ENCODE peak calls at places on chromosomes 3 and 15, in six cellular contexts. Z is heart left ventricle, G is OCI-LY7, W is cardiac muscle cell, Y is HCT116, M is body of pancreas. B is an unnamed sample.

GRCh38 chr3:151320131-151320530 is 3.5 kb upstream of the GPR87 start:
- DNase-seq in Z (no peak), G (no peak), W (no peak), Y (no peak), M (no peak), B (no peak)

GRCh38 chr3:11306815-11307589 is 34.8 kb downstream of the ATG7 start:
- DNase-seq in Z (no peak), G (no peak), W (peak), Y (no peak), M (no peak), B (no peak)

GRCh38 chr3:113051827-113052226 is 61.0 kb downstream of the GTPBP8 start:
- DNase-seq in Z (no peak), G (no peak), W (no peak), Y (no peak), M (no peak), B (no peak)

GRCh38 chr15:98425173-98425572 is 223.2 kb upstream of the IGF1R start:
- DNase-seq in Z (no peak), G (no peak), W (no peak), Y (no peak), M (no peak), B (no peak)

GRCh38 chr3:52225452-52226228 is at the start of gene TLR9:
- DNase-seq in Z (peak), G (peak), W (no peak), Y (no peak), M (no peak), B (no peak)

GRCh38 chr3:73383470-73384049 is 241.2 kb downstream of the PDZRN3 start:
- DNase-seq in Z (no peak), G (no peak), W (no peak), Y (no peak), M (no peak), B (no peak)

GRCh38 chr15:69869881-69870465 is 227.7 kb downstream of the TLE3 start:
- DNase-seq in Z (no peak), G (no peak), W (no peak), Y (no peak), M (no peak), B (no peak)

GRCh38 chr15:51752918-51753317 is 1.5 kb downstream of the TMOD2 start:
- DNase-seq in Z (no peak), G (no peak), W (no peak), Y (no peak), M (no peak), B (no peak)

GRCh38 chr3:62133015-62133414 is 240.3 kb downstream of the FEZF2 start:
- DNase-seq in Z (no peak), G (no peak), W (no peak), Y (no peak), M (no peak), B (no peak)

GRCh38 chr3:74532446-74532845 is 82.0 kb downstream of the CNTN3 start:
- DNase-seq in Z (no peak), G (no peak), W (no peak), Y (no peak), M (no peak), B (no peak)

GRCh38 chr15:71149645-71150557 is 34.6 kb downstream of the THSD4 start:
- DNase-seq in Z (peak), G (no peak), W (peak), Y (no peak), M (peak), B (no peak)

GRCh38 chr3:197168606-197169005 is 129.8 kb downstream of the DLG1 start:
- DNase-seq in Z (no peak), G (peak), W (no peak), Y (no peak), M (no peak), B (no peak)

GRCh38 chr15:85394552-85395333 is 14.3 kb downstream of the AKAP13 start:
- DNase-seq in Z (no peak), G (no peak), W (no peak), Y (no peak), M (no peak), B (no peak)

GRCh38 chr3:125128861-125129501 is 73.2 kb upstream of the HEG1 start:
- DNase-seq in Z (no peak), G (no peak), W (no peak), Y (no peak), M (peak), B (no peak)

GRCh38 chr3:14439501-14440167 is 37.2 kb downstream of the SLC6A6 start:
- DNase-seq in Z (peak), G (no peak), W (no peak), Y (no peak), M (peak), B (peak)

GRCh38 chr15:78620839-78621421 is at the start of gene CHRNA3:
- DNase-seq in Z (no peak), G (no peak), W (peak), Y (no peak), M (no peak), B (no peak)

DNA sequence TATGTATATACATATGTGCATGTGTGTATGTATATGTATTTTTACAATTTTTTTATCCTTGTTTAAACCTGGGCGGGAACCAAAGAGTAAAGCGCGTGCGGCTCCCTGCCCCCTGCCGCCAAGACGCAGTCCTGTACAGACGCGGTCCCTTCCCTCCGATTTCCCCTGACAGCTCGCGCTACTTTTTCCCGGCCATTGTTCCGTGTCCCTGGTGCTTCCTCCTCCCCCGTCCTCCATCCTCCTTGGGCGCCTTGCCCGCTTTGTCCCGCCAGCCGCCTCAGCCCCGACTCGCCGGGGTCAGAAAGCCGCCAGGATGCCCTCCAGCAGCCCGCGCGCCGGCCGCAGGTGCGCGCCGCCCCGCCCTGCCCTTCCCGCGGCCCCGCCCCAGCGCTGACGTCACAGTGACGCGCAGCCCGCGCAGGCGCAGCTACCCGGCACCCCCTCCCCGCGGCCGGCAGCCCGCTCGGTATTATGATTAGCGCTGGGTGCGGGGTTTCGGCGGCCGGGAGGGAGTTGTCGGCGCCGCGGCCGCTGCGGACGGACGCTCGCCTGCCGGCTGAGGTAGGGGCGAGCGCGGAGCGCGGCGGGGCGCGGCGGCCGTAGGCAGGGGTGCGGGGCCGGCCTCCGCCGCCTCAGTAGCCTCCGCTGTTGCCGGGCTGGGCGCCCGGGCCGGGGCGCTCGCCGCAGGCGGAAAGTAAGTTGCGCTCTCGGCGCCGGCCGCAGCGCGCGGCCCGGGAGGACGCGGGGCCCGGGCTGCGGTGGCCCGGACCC is at the start of gene SNRK:
- DNase-seq in Z (peak), G (peak), W (peak), Y (peak), M (peak), B (peak)
- TF ChIP-seq CTCF in Z (peak), G (peak), W (peak), Y (peak), M (peak), B (no peak)

DNA sequence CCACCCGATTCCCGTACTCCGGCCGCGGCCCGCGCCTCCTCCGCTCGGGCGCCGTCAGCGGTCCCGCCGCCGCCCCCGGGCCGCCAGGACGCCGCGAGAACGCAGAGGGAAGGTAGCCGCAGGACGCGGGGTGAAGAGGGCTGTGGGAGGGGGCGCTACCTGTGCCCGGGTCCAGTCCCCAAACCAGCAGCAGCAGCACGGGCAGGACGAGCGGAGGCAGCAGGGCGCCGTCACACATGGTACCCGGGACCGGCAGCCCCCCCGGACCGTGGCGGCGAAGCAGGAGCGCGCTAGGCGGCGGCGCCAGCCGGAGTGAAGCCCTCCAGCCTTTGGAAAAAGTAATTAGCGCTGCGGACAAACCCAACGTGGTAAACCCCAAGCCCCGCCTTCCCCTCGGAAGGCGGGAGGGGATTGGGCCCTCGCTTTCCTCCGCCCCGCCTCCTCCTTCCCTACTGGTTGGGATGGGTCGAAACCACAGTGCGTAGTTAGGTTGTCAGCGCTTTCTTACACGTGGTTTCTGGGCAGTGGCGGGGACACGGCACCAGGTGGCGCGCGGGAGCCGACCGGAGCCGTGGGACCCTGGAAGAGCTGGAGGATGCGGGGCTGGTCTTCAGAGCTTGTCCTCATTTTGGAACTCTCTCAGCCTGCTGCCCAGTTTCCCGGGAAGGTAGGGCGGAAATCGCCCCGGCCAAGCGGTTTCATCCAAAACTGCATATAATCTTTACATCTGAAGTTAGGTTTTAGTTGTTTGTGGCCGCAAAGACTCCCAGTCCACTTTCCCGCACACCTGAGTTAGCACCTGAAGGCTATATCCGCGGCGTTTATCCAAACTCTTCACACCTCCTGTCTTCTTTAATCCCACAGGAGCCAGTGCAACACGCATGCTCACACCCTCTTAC is at the start of gene ADAMTS17:
- DNase-seq in Z (peak), G (peak), W (peak), Y (peak), M (peak), B (peak)
- TF ChIP-seq CTCF in Z (peak), G (peak), W (peak), Y (peak), M (peak), B (peak)

GRCh38 chr15:57111002-57111401 is 192.6 kb downstream of the TCF12 start:
- DNase-seq in Z (no peak), G (no peak), W (no peak), Y (no peak), M (no peak), B (no peak)
- TF ChIP-seq CTCF in Z (no peak), G (no peak), W (peak), Y (peak), M (no peak), B (no peak)

GRCh38 chr15:74041311-74041756 is 41.0 kb downstream of the GOLGA6A start:
- DNase-seq in Z (no peak), G (no peak), W (no peak), Y (no peak), M (no peak), B (no peak)
- TF ChIP-seq CTCF in Z (no peak), G (no peak), W (no peak), Y (no peak), M (no peak), B (no peak)

DNA sequence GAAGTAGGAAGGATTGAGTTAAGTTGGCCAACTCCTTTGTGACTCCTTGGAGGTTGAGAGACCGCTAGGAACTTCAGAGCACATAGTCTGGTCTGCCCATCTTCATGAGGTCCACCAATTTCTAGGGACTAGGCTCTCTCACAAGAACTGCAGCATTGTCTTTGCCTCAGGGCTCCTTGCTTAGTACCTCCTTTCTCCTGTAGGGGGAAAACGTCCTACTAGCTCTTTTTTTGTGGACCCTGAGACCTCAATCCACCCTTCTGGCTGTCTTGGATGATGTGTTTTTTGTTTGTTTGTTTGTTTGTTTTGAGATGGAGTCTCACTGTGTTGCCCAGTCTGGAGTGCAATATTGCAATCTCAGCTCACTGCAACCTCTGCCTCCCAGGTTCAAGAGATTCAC is 21.6 kb downstream of the REC114 start:
- DNase-seq in Z (no peak), G (no peak), W (no peak), Y (no peak), M (no peak), B (no peak)
- TF ChIP-seq CTCF in Z (no peak), G (peak), W (peak), Y (peak), M (no peak), B (no peak)

DNA sequence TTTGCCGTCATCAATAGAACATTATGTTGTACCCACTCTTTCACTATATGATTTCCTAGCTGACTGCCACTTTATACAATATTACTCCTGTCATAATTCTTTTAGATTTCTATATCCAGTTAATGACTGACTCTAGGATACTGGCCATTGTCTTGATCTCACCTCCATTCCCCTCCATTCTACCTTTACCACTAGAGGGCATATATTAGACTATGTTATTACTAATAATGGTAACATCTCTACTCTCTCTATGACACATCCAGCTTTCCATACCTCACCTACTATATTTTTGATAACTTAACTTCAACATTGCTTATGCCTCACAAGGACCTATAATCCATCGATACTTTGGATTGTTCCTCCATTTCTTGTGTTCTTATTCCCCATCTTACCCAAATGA is 31.4 kb upstream of the POU1F1 start:
- DNase-seq in Z (no peak), G (no peak), W (no peak), Y (no peak), M (no peak), B (no peak)
- TF ChIP-seq CTCF in Z (no peak), G (peak), W (peak), Y (peak), M (no peak), B (no peak)